ENCODE peak calls at places on chromosomes 2 and 18, in seven cellular contexts. M is HepG2, R is H1, D is HCT116, Q is SK-N-SH, A is K562, G is GM12878. N is an unnamed sample.
A peak's percentile ranks its signal among the peaks of the same experiment; 100 is the strongest.

GRCh38 chr18:58952871-58953270 is 88.2 kb downstream of the ZNF532 start:
- DNase-seq in M (peak; percentile 56), R (no peak), D (no peak), Q (no peak), A (no peak), G (no peak), N (no peak)

GRCh38 chr2:219020604-219021365 is 20.5 kb downstream of the CFAP65 start:
- DNase-seq in M (no peak), R (no peak), D (no peak), Q (peak; percentile 57), A (no peak), G (no peak), N (no peak)

GRCh38 chr2:200747668-200748618 is 63.8 kb upstream of the BZW1 start:
- DNase-seq in M (peak; percentile 99), R (no peak), D (no peak), Q (no peak), A (no peak), G (no peak), N (no peak)

GRCh38 chr2:10405441-10405840 is 42.7 kb downstream of the ODC1 start:
- DNase-seq in M (no peak), R (no peak), D (no peak), Q (peak; percentile 84), A (no peak), G (no peak), N (peak; percentile 94)

GRCh38 chr2:237403024-237403882 is 10.7 kb downstream of the COL6A3 start:
- DNase-seq in M (no peak), R (no peak), D (no peak), Q (no peak), A (no peak), G (no peak), N (no peak)

GRCh38 chr2:207950761-207951114 is 74.6 kb downstream of the PLEKHM3 start:
- DNase-seq in M (no peak), R (no peak), D (no peak), Q (no peak), A (no peak), G (no peak), N (no peak)

GRCh38 chr2:102839668-102840388 is 78.0 kb downstream of the TMEM182 start:
- DNase-seq in M (peak; percentile 35), R (peak; percentile 75), D (peak; percentile 22), Q (peak; percentile 40), A (peak; percentile 54), G (peak; percentile 3), N (peak; percentile 25)

GRCh38 chr18:47754311-47755101 is 176.0 kb downstream of the SMAD2 start:
- DNase-seq in M (peak; percentile 23), R (peak; percentile 100), D (peak; percentile 37), Q (peak; percentile 84), A (peak; percentile 63), G (no peak), N (no peak)

GRCh38 chr18:42028232-42028832 is 73.3 kb downstream of the PIK3C3 start:
- DNase-seq in M (peak; percentile 12), R (no peak), D (no peak), Q (peak; percentile 37), A (peak; percentile 18), G (no peak), N (no peak)

GRCh38 chr2:212330263-212330662 is 208.3 kb downstream of the ERBB4 start:
- DNase-seq in M (no peak), R (no peak), D (no peak), Q (no peak), A (no peak), G (no peak), N (no peak)

GRCh38 chr18:22470141-22470510 is 52.4 kb upstream of the CTAGE1 start:
- DNase-seq in M (no peak), R (no peak), D (no peak), Q (no peak), A (no peak), G (no peak), N (no peak)

GRCh38 chr2:160458718-160459453 is 34.7 kb downstream of the RBMS1 start:
- DNase-seq in M (no peak), R (no peak), D (no peak), Q (no peak), A (no peak), G (no peak), N (no peak)

GRCh38 chr2:35160871-35161270 is 1194.7 kb upstream of the CRIM1 start:
- DNase-seq in M (no peak), R (no peak), D (no peak), Q (no peak), A (no peak), G (no peak), N (no peak)

GRCh38 chr2:64945973-64946736 is 43.0 kb upstream of the SLC1A4 start:
- DNase-seq in M (no peak), R (no peak), D (no peak), Q (no peak), A (no peak), G (peak; percentile 79), N (no peak)

GRCh38 chr2:53210538-53210937 is 557.1 kb upstream of the CHAC2 start:
- DNase-seq in M (no peak), R (no peak), D (peak; percentile 10), Q (no peak), A (no peak), G (no peak), N (no peak)

DNA sequence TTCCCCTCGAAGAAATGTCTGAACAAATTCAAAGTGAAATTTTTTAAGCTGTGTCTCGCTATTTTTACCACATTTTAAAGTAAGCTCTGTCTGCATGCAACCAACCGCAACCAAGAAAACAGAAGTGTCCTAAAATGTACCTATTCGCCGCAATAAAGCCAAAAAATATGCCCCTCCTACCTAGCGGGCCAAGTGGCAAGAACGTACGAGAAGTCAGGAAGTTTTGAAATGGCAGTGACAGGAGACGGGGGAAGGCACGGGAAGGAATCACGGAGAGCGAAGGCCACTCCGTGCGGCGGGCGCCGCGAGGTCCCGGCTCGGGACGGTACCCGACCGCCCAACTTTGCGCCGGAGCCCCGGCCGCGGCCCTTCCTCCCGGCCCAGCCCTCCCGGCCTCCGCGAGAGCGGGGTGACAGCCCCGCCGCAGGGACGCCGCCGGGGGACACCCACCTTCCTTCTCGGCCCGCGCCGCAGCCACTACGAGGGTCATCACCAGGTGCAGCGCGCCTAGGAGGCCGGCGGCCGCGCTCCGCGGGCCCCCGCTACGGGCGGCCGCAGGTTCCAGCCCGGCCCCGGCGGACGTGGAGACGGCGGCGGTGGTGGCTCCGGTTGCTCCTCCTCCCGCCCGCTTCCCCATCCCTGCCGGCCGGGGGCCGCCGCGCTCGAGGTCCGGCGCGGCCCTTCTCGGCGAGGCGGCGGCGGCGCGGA is 568 bp downstream of the TMEM131 start:
- DNase-seq in M (peak; percentile 30), R (peak; percentile 75), D (no peak), Q (peak; percentile 88), A (peak; percentile 62), G (peak; percentile 70), N (no peak)
- TF ChIP-seq POLR2AphosphoS5 in M (peak; percentile 61), R (no peak), D (peak; percentile 27), Q (no peak), A (no peak), G (no peak), N (no peak)

GRCh38 chr2:235382091-235383000 is 111.5 kb upstream of the AGAP1 start:
- DNase-seq in M (no peak), R (no peak), D (no peak), Q (no peak), A (no peak), G (no peak), N (no peak)
- TF ChIP-seq SIN3A in M (no peak), R (no peak), D (no peak), Q (no peak), A (no peak), G (no peak), N (no peak)

GRCh38 chr2:30661173-30662107 is 145.8 kb downstream of the CAPN13 start:
- DNase-seq in M (no peak), R (peak; percentile 20), D (no peak), Q (no peak), A (peak; percentile 59), G (no peak), N (no peak)
- TF ChIP-seq POLR2AphosphoS5 in M (no peak), R (peak; percentile 56), D (peak; percentile 31), Q (no peak), A (peak; percentile 100), G (no peak), N (no peak)

GRCh38 chr18:28075501-28075900 is 101.4 kb downstream of the CDH2 start:
- DNase-seq in M (peak; percentile 31), R (no peak), D (no peak), Q (no peak), A (no peak), G (no peak), N (no peak)
- TF ChIP-seq SIN3A in M (no peak), R (no peak), D (no peak), Q (no peak), A (no peak), G (no peak), N (no peak)

GRCh38 chr2:180364719-180365118 is 357.6 kb upstream of the CWC22 start:
- DNase-seq in M (no peak), R (no peak), D (no peak), Q (no peak), A (no peak), G (no peak), N (no peak)
- TF ChIP-seq POLR2AphosphoS5 in M (no peak), R (no peak), D (no peak), Q (no peak), A (no peak), G (no peak), N (no peak)

GRCh38 chr2:86636842-86637241 is 13.2 kb upstream of the RNF103 start:
- DNase-seq in M (no peak), R (no peak), D (no peak), Q (no peak), A (no peak), G (no peak), N (no peak)
- TF ChIP-seq SIN3A in M (no peak), R (no peak), D (no peak), Q (no peak), A (no peak), G (no peak), N (no peak)

GRCh38 chr2:230137902-230138539 is 69.3 kb upstream of the SLC16A14 start:
- DNase-seq in M (peak; percentile 17), R (no peak), D (no peak), Q (no peak), A (no peak), G (no peak), N (peak; percentile 77)
- TF ChIP-seq POLR2AphosphoS5 in M (no peak), R (no peak), D (no peak), Q (no peak), A (no peak), G (no peak), N (no peak)

DNA sequence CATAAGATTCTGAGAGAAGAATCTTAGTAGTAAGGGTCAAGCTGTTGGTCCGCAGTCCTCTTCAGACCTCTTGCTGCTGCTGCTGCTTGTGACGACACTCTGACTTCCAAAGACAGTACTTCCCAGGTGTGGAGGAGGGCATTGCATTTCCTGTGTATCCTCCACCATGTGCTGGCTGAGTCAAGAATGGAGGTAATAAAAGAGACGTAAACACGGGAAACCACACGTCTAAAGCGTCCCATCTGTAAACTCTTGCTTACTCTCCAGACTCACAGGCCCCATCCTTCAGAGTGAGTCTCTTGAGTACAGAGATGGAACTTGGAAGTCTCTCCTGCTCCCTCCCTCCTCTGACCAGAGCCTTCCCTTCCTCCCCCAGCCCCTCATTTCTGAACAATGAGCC is 25.6 kb downstream of the KLHL29 start:
- DNase-seq in M (no peak), R (no peak), D (no peak), Q (no peak), A (no peak), G (no peak), N (no peak)
- TF ChIP-seq SIN3A in M (no peak), R (no peak), D (no peak), Q (no peak), A (no peak), G (no peak), N (no peak)

N was measured in Panc1.